ENCODE peak calls at places on chromosomes 11 and 22, in nine cellular contexts. K is activated CD4-positive, alpha-beta T cell treated with anti-CD3 and anti-CD28 coated beads for 48 hours; Y is retinal pigment epithelial cell; C is GM23248; H is BJ; W is stimulated activated CD4-positive, alpha-beta T cell treated with anti-CD3 and anti-CD28 coated beads, TNF-alpha, amount 100 ng/mL, for 24 hours; M is PC-3; A is fibroblast of the aortic adventitia; V is COR-L47. L is an unnamed sample.

GRCh38 chr22:31098633-31099110 is 8.7 kb downstream of the SELENOM start:
- DNase-seq in K (no peak), Y (no peak), C (peak), H (no peak), W (no peak), M (no peak), A (no peak), V (no peak), L (peak)

GRCh38 chr11:33557201-33557600 is 143.4 kb downstream of the C11orf91 start:
- DNase-seq in K (no peak), Y (no peak), C (peak), H (peak), W (no peak), M (peak), A (peak), V (no peak), L (peak)

GRCh38 chr11:117833401-117833891 is 8.9 kb upstream of the FXYD2 start:
- DNase-seq in K (no peak), Y (no peak), C (no peak), H (no peak), W (no peak), M (no peak), A (no peak), V (peak), L (no peak)

GRCh38 chr11:74783241-74783871 is 34.7 kb downstream of the RNF169 start:
- DNase-seq in K (no peak), Y (no peak), C (peak), H (peak), W (no peak), M (peak), A (peak), V (no peak), L (peak)

GRCh38 chr11:47109051-47109791 is 67.5 kb downstream of the ARFGAP2 start:
- DNase-seq in K (no peak), Y (peak), C (no peak), H (no peak), W (no peak), M (no peak), A (no peak), V (no peak), L (no peak)

GRCh38 chr11:64341429-64341828 is 1.4 kb downstream of the CCDC88B start:
- DNase-seq in K (no peak), Y (no peak), C (no peak), H (no peak), W (no peak), M (no peak), A (no peak), V (no peak), L (no peak)

GRCh38 chr11:65903068-65903481 is 2.9 kb upstream of the FOSL1 start:
- DNase-seq in K (no peak), Y (no peak), C (peak), H (peak), W (no peak), M (peak), A (peak), V (no peak), L (peak)

GRCh38 chr11:126604461-126604860 is 249.0 kb downstream of the ST3GAL4 start:
- DNase-seq in K (no peak), Y (no peak), C (no peak), H (no peak), W (no peak), M (no peak), A (no peak), V (no peak), L (no peak)

GRCh38 chr22:37175414-37176144 is 12.5 kb downstream of the C1QTNF6 start:
- DNase-seq in K (no peak), Y (no peak), C (peak), H (no peak), W (no peak), M (no peak), A (no peak), V (no peak), L (no peak)

GRCh38 chr22:40193429-40194421 is 16.0 kb downstream of the TNRC6B start:
- DNase-seq in K (no peak), Y (no peak), C (peak), H (no peak), W (no peak), M (peak), A (peak), V (no peak), L (peak)

GRCh38 chr22:20652582-20652981 is 121.3 kb upstream of the SERPIND1 start:
- DNase-seq in K (no peak), Y (no peak), C (no peak), H (no peak), W (no peak), M (no peak), A (no peak), V (no peak), L (no peak)

GRCh38 chr11:87198266-87198881 is 160.6 kb downstream of the TMEM135 start:
- DNase-seq in K (no peak), Y (no peak), C (no peak), H (no peak), W (no peak), M (peak), A (no peak), V (no peak), L (peak)

GRCh38 chr22:41532908-41533825 is 11.1 kb downstream of the POLR3H start:
- DNase-seq in K (peak), Y (no peak), C (peak), H (no peak), W (peak), M (peak), A (peak), V (peak), L (peak)

GRCh38 chr22:37069319-37069718 is 17.8 kb downstream of the KCTD17 start:
- DNase-seq in K (no peak), Y (no peak), C (peak), H (no peak), W (no peak), M (no peak), A (no peak), V (no peak), L (no peak)

GRCh38 chr11:130180491-130180890 is 20.9 kb downstream of the ST14 start:
- DNase-seq in K (no peak), Y (peak), C (peak), H (no peak), W (no peak), M (peak), A (peak), V (no peak), L (no peak)

GRCh38 chr11:123725995-123726655 is 15.3 kb downstream of the ZNF202 start:
- DNase-seq in K (no peak), Y (no peak), C (no peak), H (no peak), W (no peak), M (no peak), A (no peak), V (no peak), L (no peak)

GRCh38 chr11:95322546-95322945 is 91.5 kb upstream of the SESN3 start:
- DNase-seq in K (no peak), Y (no peak), C (peak), H (no peak), W (no peak), M (no peak), A (peak), V (no peak), L (no peak)

GRCh38 chr11:76240143-76240505 is 33.8 kb upstream of the WNT11 start:
- DNase-seq in K (no peak), Y (no peak), C (no peak), H (no peak), W (no peak), M (no peak), A (no peak), V (no peak), L (no peak)

GRCh38 chr22:47174671-47175111 is 412.2 kb downstream of the TBC1D22A start:
- DNase-seq in K (no peak), Y (no peak), C (no peak), H (no peak), W (no peak), M (no peak), A (no peak), V (no peak), L (no peak)

GRCh38 chr22:22093743-22094142 is 111.2 kb upstream of the TOP3B start:
- DNase-seq in K (no peak), Y (no peak), C (no peak), H (no peak), W (no peak), M (no peak), A (no peak), V (no peak), L (no peak)

GRCh38 chr11:16956538-16957153 is 57.6 kb downstream of the PLEKHA7 start:
- DNase-seq in K (no peak), Y (no peak), C (no peak), H (no peak), W (no peak), M (peak), A (no peak), V (no peak), L (no peak)

GRCh38 chr11:12377106-12377823 is at the start of gene PARVA:
- DNase-seq in K (no peak), Y (peak), C (peak), H (no peak), W (no peak), M (peak), A (peak), V (no peak), L (peak)

GRCh38 chr11:108887436-108888238 is 222.8 kb downstream of the DDX10 start:
- DNase-seq in K (no peak), Y (no peak), C (no peak), H (peak), W (no peak), M (peak), A (peak), V (no peak), L (no peak)

GRCh38 chr11:65576867-65577755 is 1.3 kb downstream of the EHBP1L1 start:
- DNase-seq in K (peak), Y (no peak), C (peak), H (no peak), W (no peak), M (peak), A (peak), V (no peak), L (peak)

GRCh38 chr11:123461164-123461563 is 31.1 kb downstream of the GRAMD1B start:
- DNase-seq in K (no peak), Y (no peak), C (peak), H (no peak), W (no peak), M (no peak), A (no peak), V (no peak), L (no peak)

GRCh38 chr11:32829680-32830412 is at the start of gene PRRG4:
- DNase-seq in K (peak), Y (no peak), C (peak), H (no peak), W (peak), M (peak), A (no peak), V (peak), L (peak)